ENCODE peak calls at places on chromosomes 2 and 18, in seven cellular contexts. P is HCT116, S is HepG2, N is K562, X is GM12878, E is H1, K is SK-N-SH. U is an unnamed sample.

GRCh38 chr2:62150597-62151305 is 45.2 kb upstream of the B3GNT2 start:
- DNase-seq in N (no peak), P (no peak), K (no peak), S (no peak), X (no peak), E (no peak), U (no peak)

GRCh38 chr2:102871707-102872106 is 109.9 kb downstream of the TMEM182 start:
- DNase-seq in K (no peak), X (no peak), N (no peak), P (no peak), E (no peak), S (no peak), U (no peak)

GRCh38 chr2:143345887-143346612 is 216.8 kb downstream of the ARHGAP15 start:
- DNase-seq in P (no peak), N (no peak), X (no peak), E (no peak), S (no peak), K (no peak), U (no peak)

GRCh38 chr2:18704224-18704623 is 114.9 kb upstream of the NT5C1B start:
- DNase-seq in S (no peak), N (no peak), P (no peak), E (no peak), K (no peak), X (no peak), U (no peak)

GRCh38 chr2:217837001-217837491 is 165.7 kb downstream of the TNS1 start:
- DNase-seq in S (peak), K (peak), P (peak), X (no peak), E (peak), N (peak), U (no peak)

GRCh38 chr18:65526099-65526498 is 224.7 kb upstream of the CDH7 start:
- DNase-seq in X (no peak), E (no peak), K (no peak), N (no peak), P (no peak), S (no peak), U (no peak)

GRCh38 chr18:12606592-12607315 is 51.2 kb downstream of the SPIRE1 start:
- DNase-seq in S (peak), K (no peak), P (peak), X (no peak), E (no peak), N (no peak), U (peak)

GRCh38 chr2:161077367-161078210 is 82.6 kb upstream of the TANK start:
- DNase-seq in N (no peak), S (no peak), P (no peak), K (no peak), E (no peak), X (peak), U (no peak)

GRCh38 chr2:237752761-237753165 is 45.8 kb upstream of the RBM44 start:
- DNase-seq in S (no peak), E (no peak), X (peak), P (no peak), N (no peak), K (no peak), U (no peak)

GRCh38 chr2:201344663-201345366 is 12.3 kb downstream of the FLACC1 start:
- DNase-seq in K (no peak), N (peak), P (no peak), X (peak), E (no peak), S (peak), U (no peak)

GRCh38 chr2:100290718-100291151 is 31.6 kb downstream of the LONRF2 start:
- DNase-seq in X (no peak), S (no peak), P (no peak), K (no peak), N (no peak), E (no peak), U (no peak)

GRCh38 chr2:150787353-150788098 is 300.1 kb upstream of the RND3 start:
- DNase-seq in N (no peak), S (no peak), K (no peak), E (no peak), P (no peak), X (no peak), U (no peak)

GRCh38 chr2:233380132-233381012 is 26.1 kb downstream of the DGKD start:
- DNase-seq in E (no peak), K (no peak), P (no peak), X (no peak), S (no peak), N (peak), U (no peak)

GRCh38 chr2:159854485-159854884 is 56.5 kb upstream of the CD302 start:
- DNase-seq in S (no peak), P (no peak), E (no peak), N (no peak), X (no peak), K (no peak), U (no peak)

GRCh38 chr2:188975497-188976102 is 1.4 kb downstream of the COL3A1 start:
- DNase-seq in N (no peak), P (no peak), X (no peak), S (no peak), K (no peak), E (no peak), U (no peak)

GRCh38 chr2:143026411-143027054 is 102.7 kb upstream of the ARHGAP15 start:
- DNase-seq in E (peak), N (no peak), X (no peak), K (no peak), S (no peak), P (no peak), U (no peak)

DNA sequence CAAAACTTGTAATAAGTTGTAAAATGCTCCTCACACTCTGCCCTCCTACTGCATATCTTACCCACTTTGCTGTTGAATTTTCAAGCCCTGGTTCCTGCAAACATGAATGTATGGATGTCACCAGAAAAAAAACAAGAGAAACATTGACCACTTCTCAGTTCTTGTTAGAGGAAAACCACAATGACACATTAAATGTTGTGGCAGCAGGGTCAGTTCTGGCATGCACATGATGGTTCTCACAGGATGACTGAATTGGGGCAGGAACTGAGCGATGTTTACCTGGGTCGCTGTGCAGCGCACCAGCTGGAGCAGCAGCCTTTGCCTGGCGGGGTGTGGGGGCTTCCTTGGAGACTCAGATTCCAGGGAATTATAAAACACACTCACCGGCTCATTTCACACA is 14.0 kb upstream of the PRKCE start:
- DNase-seq in S (no peak), K (no peak), E (no peak), X (peak), N (no peak), P (no peak), U (no peak)
- TF ChIP-seq SIN3A in S (no peak), K (no peak), E (no peak), X (no peak), N (no peak), P (no peak), U (no peak)

GRCh38 chr2:172751564-172751963 is 15.9 kb downstream of the RAPGEF4 start:
- DNase-seq in X (no peak), E (no peak), S (no peak), N (no peak), P (no peak), K (no peak), U (no peak)

GRCh38 chr2:172753610-172754009 is 18.0 kb downstream of the RAPGEF4 start:
- DNase-seq in E (no peak), K (no peak), P (no peak), N (no peak), S (no peak), X (no peak), U (no peak)

GRCh38 chr2:172743898-172744297 is 8.3 kb downstream of the RAPGEF4 start:
- DNase-seq in X (no peak), N (no peak), P (no peak), K (no peak), E (no peak), S (no peak), U (no peak)

GRCh38 chr2:172745636-172746035 is 10.0 kb downstream of the RAPGEF4 start:
- DNase-seq in E (no peak), X (no peak), K (no peak), S (no peak), N (no peak), P (no peak), U (no peak)

DNA sequence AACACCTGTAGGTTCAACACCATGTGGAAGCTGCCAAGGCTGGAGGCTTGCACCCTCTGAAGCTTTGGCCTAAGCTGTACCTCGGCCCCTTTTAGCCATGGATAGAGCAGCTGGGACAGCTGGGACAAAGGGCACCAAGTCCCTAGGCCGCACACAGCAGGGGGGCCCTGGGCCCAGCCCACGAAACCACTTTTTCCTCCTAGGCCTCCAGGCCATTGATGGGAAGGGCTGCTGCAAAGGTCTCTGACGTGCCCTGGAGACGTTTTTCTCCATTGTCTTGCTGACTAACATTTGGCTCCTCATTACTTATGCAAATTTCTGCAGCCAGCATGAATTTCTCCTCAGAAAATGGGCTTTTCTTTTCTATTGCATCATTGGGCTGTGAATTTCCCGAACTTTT is 13.7 kb downstream of the RAPGEF4 start:
- DNase-seq in K (no peak), S (no peak), P (no peak), X (no peak), E (no peak), N (no peak), U (no peak)
- TF ChIP-seq SIN3A in K (no peak), S (no peak), P (no peak), X (no peak), E (no peak), N (no peak), U (no peak)

GRCh38 chr2:171814174-171814573 is 79.9 kb downstream of the SLC25A12 start:
- DNase-seq in P (no peak), E (no peak), S (no peak), N (no peak), X (no peak), K (no peak), U (no peak)

GRCh38 chr2:171810409-171810993 is 83.5 kb downstream of the SLC25A12 start:
- DNase-seq in X (no peak), E (no peak), K (no peak), S (no peak), P (no peak), N (no peak), U (no peak)

GRCh38 chr2:171813729-171814128 is 80.3 kb downstream of the SLC25A12 start:
- DNase-seq in X (no peak), K (no peak), E (no peak), S (no peak), P (no peak), N (no peak), U (no peak)

GRCh38 chr2:171813126-171813525 is 80.9 kb downstream of the SLC25A12 start:
- DNase-seq in S (no peak), N (no peak), X (no peak), P (no peak), K (no peak), E (no peak), U (no peak)

DNA sequence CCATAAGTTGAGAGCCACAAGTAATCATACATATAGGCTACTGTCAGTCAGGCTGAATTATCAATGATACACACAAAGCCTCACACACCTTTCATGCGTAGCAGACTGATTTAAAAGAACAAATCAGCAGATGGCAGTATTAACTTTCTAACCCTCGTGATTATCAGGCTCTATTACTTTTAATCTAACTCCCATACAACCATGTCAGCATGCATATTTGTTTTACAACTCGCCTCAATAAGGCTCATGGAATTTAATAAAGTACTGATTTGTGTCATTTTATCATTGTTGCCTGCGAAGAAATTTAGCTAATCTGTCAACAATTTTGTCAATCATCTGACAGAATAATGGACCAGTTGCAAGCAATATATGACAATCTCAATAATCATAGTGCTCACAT is 82.8 kb downstream of the SLC25A12 start:
- DNase-seq in N (no peak), E (no peak), X (no peak), K (peak), P (peak), S (peak), U (peak)
- TF ChIP-seq SIN3A in N (no peak), E (no peak), X (no peak), K (no peak), P (no peak), S (no peak), U (no peak)

GRCh38 chr18:9173770-9174233 is 37.2 kb downstream of the ANKRD12 start:
- DNase-seq in P (no peak), S (no peak), N (no peak), X (no peak), E (no peak), K (no peak), U (no peak)

GRCh38 chr18:9177047-9177446 is 40.5 kb downstream of the ANKRD12 start:
- DNase-seq in N (no peak), S (no peak), P (no peak), K (no peak), E (no peak), X (no peak), U (no peak)

GRCh38 chr18:9177466-9177865 is 40.9 kb downstream of the ANKRD12 start:
- DNase-seq in P (no peak), S (no peak), X (no peak), N (no peak), K (no peak), E (no peak), U (no peak)

GRCh38 chr18:9174302-9174701 is 37.7 kb downstream of the ANKRD12 start:
- DNase-seq in N (no peak), P (no peak), X (no peak), E (no peak), K (no peak), S (no peak), U (no peak)

DNA sequence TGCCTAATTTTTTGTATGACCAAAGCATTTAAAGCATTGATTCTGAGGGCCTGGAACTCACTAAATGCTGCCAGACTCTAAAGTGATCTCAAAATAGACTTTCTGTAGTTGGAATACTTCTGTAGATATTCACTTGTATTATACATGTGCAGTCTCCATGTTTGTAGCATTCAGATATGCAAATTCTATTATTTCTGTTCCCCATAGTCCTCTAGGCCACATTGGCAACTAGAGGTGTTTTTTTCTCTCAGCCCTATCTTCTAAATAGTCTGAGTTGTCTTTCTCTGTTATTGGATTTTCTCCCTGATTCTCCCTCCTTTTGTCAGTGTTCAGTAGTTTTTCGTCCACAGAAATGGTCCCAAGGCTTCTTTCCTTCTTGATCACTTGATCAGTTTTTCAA is 38.5 kb downstream of the ANKRD12 start:
- DNase-seq in P (no peak), X (no peak), N (no peak), E (no peak), S (no peak), K (no peak), U (no peak)
- TF ChIP-seq SIN3A in P (no peak), X (no peak), N (no peak), E (no peak), S (no peak), K (no peak), U (no peak)

GRCh38 chr18:26342646-26343045 is 116.4 kb downstream of the TAF4B start:
- DNase-seq in K (no peak), X (no peak), E (no peak), P (no peak), S (no peak), N (no peak), U (no peak)
- TF ChIP-seq SIN3A in K (no peak), X (no peak), E (no peak), P (no peak), S (no peak), N (no peak), U (no peak)

DNA sequence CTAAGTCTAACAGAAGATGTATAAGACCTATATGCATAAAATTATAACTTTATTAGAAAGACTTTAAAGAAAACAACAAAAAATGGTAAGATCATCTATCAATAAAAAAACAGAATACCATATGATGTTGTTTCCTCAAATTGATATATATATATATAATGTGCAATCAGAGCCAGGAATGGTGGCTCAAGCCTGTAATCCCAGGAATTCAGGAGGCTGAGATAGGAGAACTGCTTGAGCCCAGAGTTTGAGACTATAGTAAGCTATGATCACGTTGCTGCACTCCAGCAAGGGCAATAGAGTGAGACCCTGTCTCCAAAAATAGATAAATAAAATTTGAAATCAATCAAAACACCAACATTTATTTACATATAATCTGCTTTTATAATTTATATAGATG is 19.5 kb downstream of the CYTIP start:
- DNase-seq in E (no peak), X (no peak), K (no peak), S (no peak), N (no peak), P (no peak), U (no peak)
- TF ChIP-seq SIN3A in E (no peak), X (no peak), K (no peak), S (no peak), N (no peak), P (no peak), U (no peak)

GRCh38 chr2:68832161-68832869 is 38.9 kb downstream of the BMP10 start:
- DNase-seq in S (no peak), X (peak), E (peak), N (peak), P (no peak), K (no peak), U (no peak)
- TF ChIP-seq SIN3A in S (no peak), X (no peak), E (no peak), N (no peak), P (peak), K (no peak), U (no peak)

GRCh38 chr2:45119038-45119437 is 109.8 kb upstream of the SIX2 start:
- DNase-seq in K (no peak), P (no peak), S (peak), N (no peak), X (no peak), E (no peak), U (peak)
- TF ChIP-seq SIN3A in K (no peak), P (no peak), S (no peak), N (no peak), X (no peak), E (no peak), U (no peak)